ENCODE peak calls at places on chromosomes 1 and 21, in four cellular contexts. K is GM12878, I is K562, G is GM12891. M is an unnamed sample.

GRCh38 chr1:20323613-20323920 is 32.9 kb downstream of the VWA5B1 start:
- DNase-seq in I (no peak), K (no peak), G (no peak), M (no peak)

GRCh38 chr1:117365350-117366280 is 1.6 kb upstream of the MAN1A2 start:
- DNase-seq in K (no peak), G (no peak), I (no peak), M (no peak)

GRCh38 chr1:171899838-171900237 is 58.5 kb downstream of the DNM3 start:
- DNase-seq in I (no peak), K (no peak), G (no peak), M (no peak)

GRCh38 chr1:21552715-21553114 is 43.5 kb downstream of the ALPL start:
- DNase-seq in K (no peak), I (no peak), G (no peak), M (peak; percentile 40)

GRCh38 chr1:171817511-171818265 is 23.6 kb upstream of the DNM3 start:
- DNase-seq in K (no peak), G (no peak), I (no peak), M (no peak)

GRCh38 chr1:212909652-212910063 is 40.7 kb upstream of the VASH2 start:
- DNase-seq in I (no peak), G (no peak), K (no peak), M (no peak)

GRCh38 chr1:230986976-230987375 is 8.1 kb downstream of the ARV1 start:
- DNase-seq in G (no peak), K (no peak), I (no peak), M (no peak)

GRCh38 chr1:99751877-99752504 is 14.4 kb downstream of the FRRS1 start:
- DNase-seq in K (peak; percentile 73), G (no peak), I (no peak), M (no peak)

GRCh38 chr1:151292207-151293030 is 10.3 kb downstream of the ZNF687 start:
- DNase-seq in K (no peak), G (no peak), I (no peak), M (no peak)

GRCh38 chr1:228308628-228309547 is 97.7 kb downstream of the TRIM11 start:
- DNase-seq in I (peak; percentile 49), K (no peak), G (no peak), M (no peak)

GRCh38 chr1:53346814-53347176 is 18.9 kb upstream of the LRP8 start:
- DNase-seq in K (no peak), G (no peak), I (no peak), M (no peak)

GRCh38 chr1:223319913-223320600 is 43.9 kb downstream of the SUSD4 start:
- DNase-seq in G (no peak), K (no peak), I (no peak), M (no peak)

GRCh38 chr1:115877511-115877910 is 36.6 kb upstream of the NHLH2 start:
- DNase-seq in G (no peak), K (no peak), I (no peak), M (no peak)

GRCh38 chr1:52825868-52826267 is 16.7 kb upstream of the ZYG11A start:
- DNase-seq in G (no peak), K (no peak), I (no peak), M (no peak)

GRCh38 chr1:175808573-175808972 is 65.2 kb upstream of the TNR start:
- DNase-seq in K (no peak), I (no peak), G (no peak), M (no peak)

GRCh38 chr1:116231752-116232151 is 120.6 kb downstream of the MAB21L3 start:
- DNase-seq in K (no peak), G (no peak), I (no peak), M (no peak)

GRCh38 chr1:109761227-109762038 is 2.3 kb downstream of the EPS8L3 start:
- DNase-seq in I (no peak), K (no peak), G (no peak), M (no peak)

GRCh38 chr1:150621497-150622113 is 7.8 kb downstream of the ENSA start:
- DNase-seq in G (no peak), K (no peak), I (no peak), M (peak; percentile 57)

GRCh38 chr1:66563094-66563800 is 29.3 kb downstream of the SGIP1 start:
- DNase-seq in G (no peak), I (no peak), K (no peak), M (no peak)

GRCh38 chr1:3922201-3922725 is 22.2 kb upstream of the C1orf174 start:
- DNase-seq in G (no peak), K (peak; percentile 48), I (peak; percentile 39), M (no peak)

GRCh38 chr1:177211231-177211630 is 40.5 kb downstream of the BRINP2 start:
- DNase-seq in K (no peak), I (no peak), G (no peak), M (no peak)

GRCh38 chr1:201882665-201883132 is 6.0 kb upstream of the SHISA4 start:
- DNase-seq in G (no peak), I (peak; percentile 57), K (peak; percentile 7), M (peak; percentile 66)

GRCh38 chr1:101237229-101237837 is 514 bp downstream of the S1PR1 start:
- DNase-seq in I (no peak), G (no peak), K (peak; percentile 45), M (no peak)

GRCh38 chr21:33682992-33683627 is 40.8 kb downstream of the ITSN1 start:
- DNase-seq in G (no peak), K (no peak), I (no peak), M (no peak)

DNA sequence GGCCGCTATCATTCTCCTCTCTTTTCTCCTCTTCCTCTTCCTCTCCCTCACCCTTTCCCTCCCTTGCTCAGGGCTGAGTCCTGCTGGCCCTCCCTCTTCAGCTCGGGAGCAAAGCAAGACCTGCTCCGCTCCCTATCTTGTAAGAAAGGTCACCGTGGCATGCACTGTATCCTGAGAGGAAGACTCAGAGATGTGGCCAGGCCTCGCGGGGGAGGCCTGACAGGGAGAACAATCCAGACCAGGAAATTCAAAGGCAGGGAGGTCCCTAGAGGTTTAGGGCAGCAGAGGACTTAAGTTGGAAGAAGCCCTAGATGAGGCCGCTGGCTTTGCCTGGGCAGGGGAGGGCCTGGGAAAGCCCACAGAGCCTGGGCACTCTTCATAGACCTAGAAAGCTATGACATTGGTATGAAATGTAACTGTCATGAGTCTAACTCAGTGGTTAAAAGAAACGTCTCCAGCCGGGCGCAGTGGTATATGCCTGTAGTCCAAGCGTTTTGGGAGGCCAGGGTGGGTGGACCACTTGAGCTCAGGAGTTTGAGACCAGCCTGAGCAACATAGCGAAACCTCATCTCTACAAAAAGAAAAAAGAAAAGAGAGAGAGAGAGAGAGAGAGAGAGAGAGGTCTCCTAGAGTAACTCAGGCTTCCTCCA is 14.6 kb upstream of the PTAFR start:
- DNase-seq in G (no peak), K (no peak), I (no peak), M (no peak)
- TF ChIP-seq SPI1 in G (no peak), K (no peak), I (no peak), M (no peak)

GRCh38 chr1:153545067-153546055 is at the start of gene S100A4:
- DNase-seq in K (peak; percentile 46), I (peak; percentile 92), G (peak; percentile 66), M (peak; percentile 99)
- TF ChIP-seq POLR2AphosphoS5 in K (no peak), I (no peak), G (no peak), M (peak; percentile 84)

GRCh38 chr1:2232255-2232915 is 4.3 kb downstream of the SKI start:
- DNase-seq in K (no peak), I (no peak), G (no peak), M (no peak)

GRCh38 chr1:2232916-2233438 is 4.9 kb downstream of the SKI start:
- DNase-seq in K (no peak), I (no peak), G (no peak), M (no peak)

GRCh38 chr1:2229921-2230700 is 2.0 kb downstream of the SKI start:
- DNase-seq in K (no peak), G (no peak), I (no peak), M (no peak)

GRCh38 chr1:2230781-2231666 is 2.9 kb downstream of the SKI start:
- DNase-seq in I (peak; percentile 54), K (no peak), G (no peak), M (peak; percentile 17)

GRCh38 chr1:2231667-2232254 is 3.6 kb downstream of the SKI start:
- DNase-seq in G (no peak), I (peak; percentile 81), K (no peak), M (peak; percentile 79)
- TF ChIP-seq SPI1 in G (no peak), I (no peak), K (no peak), M (peak; percentile 33)

DNA sequence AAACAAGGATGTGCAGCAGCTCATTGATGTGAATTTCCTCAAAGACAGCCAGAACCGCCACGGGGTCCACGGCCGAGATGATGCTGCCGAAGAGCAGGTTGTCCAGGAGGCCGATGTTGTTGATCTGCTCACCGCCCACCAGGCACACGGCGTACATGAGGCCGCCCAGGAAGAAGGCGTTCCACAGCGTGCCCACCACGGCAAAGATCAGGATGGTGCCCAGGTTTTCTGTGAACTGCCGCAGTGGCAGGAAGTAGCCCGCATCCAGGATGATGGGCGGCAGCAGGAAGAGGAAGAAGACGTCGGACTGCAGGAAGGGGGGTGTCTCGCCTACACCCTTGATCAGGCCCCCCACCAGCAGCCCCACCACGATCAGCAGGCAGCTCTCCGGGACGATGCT is 41.1 kb downstream of the SLC9A1 start:
- DNase-seq in G (no peak), K (no peak), I (no peak), M (no peak)
- TF ChIP-seq POLR2AphosphoS5 in G (no peak), K (no peak), I (no peak), M (no peak)

GRCh38 chr21:42461881-42462877 is 33.8 kb downstream of the RSPH1 start:
- DNase-seq in G (no peak), K (no peak), I (peak; percentile 33), M (peak; percentile 39)
- TF ChIP-seq SPI1 in G (no peak), K (no peak), I (no peak), M (no peak)

GRCh38 chr1:94854458-94855306 is 34.5 kb downstream of the SLC44A3 start:
- DNase-seq in I (peak; percentile 87), K (peak; percentile 48), G (peak; percentile 71), M (peak; percentile 83)
- TF ChIP-seq POLR2AphosphoS5 in I (no peak), K (no peak), G (no peak), M (no peak)

GRCh38 chr21:45880097-45881068 is 101.2 kb upstream of the COL6A1 start:
- DNase-seq in K (no peak), G (peak; percentile 68), I (peak; percentile 64), M (no peak)
- TF ChIP-seq SPI1 in K (no peak), G (no peak), I (no peak), M (no peak)

DNA sequence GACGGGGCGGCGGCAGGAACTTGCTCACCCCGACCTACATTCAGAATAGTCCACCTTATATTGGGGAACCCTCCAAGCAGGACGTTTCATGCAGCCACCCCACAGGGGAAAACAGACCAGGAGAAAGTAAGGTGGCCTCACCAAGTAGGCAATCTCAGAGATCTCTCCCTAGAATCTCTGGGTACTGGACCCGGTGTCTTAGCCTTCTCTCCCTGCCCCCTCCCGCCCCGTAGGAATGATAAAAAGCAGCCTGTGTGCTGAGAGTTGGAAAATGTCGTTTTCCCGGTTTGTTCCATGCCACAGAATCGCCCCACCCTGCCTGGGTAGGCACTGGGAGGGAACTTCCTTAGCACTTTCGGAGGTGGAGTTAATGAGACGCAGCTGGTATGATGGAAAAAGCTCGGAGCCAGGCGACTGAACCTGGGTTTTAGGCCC is 789 bp upstream of the PTPN14 start:
- DNase-seq in K (no peak), G (peak; percentile 20), I (no peak), M (no peak)
- TF ChIP-seq POLR2AphosphoS5 in K (no peak), G (no peak), I (no peak), M (no peak)